ENCODE peak calls at places on chromosomes 2 and 18, in four cellular contexts. M is H4, K is ecto neural progenitor cell, N is brain microvascular endothelial cell. H is an unnamed sample.

GRCh38 chr2:1462984-1463383 is 49.7 kb downstream of the TPO start:
- DNase-seq in K (no peak), N (no peak), M (no peak), H (no peak)

GRCh38 chr2:99645960-99646359 is 156.1 kb upstream of the REV1 start:
- DNase-seq in K (no peak), N (no peak), M (no peak), H (no peak)

GRCh38 chr18:11874676-11875075 is 23.5 kb downstream of the CHMP1B start:
- DNase-seq in M (no peak), K (no peak), N (no peak), H (no peak)

GRCh38 chr18:76405761-76406356 is 89.2 kb downstream of the ZNF516 start:
- DNase-seq in K (peak), M (no peak), N (peak), H (no peak)

GRCh38 chr2:177573120-177573519 is 180.5 kb downstream of the AGPS start:
- DNase-seq in N (no peak), K (no peak), M (no peak), H (no peak)

GRCh38 chr2:55718165-55719008 is 24.7 kb upstream of the PNPT1 start:
- DNase-seq in M (peak), K (no peak), N (peak), H (no peak)

GRCh38 chr2:232073031-232073430 is 111.5 kb downstream of the DIS3L2 start:
- DNase-seq in M (no peak), N (no peak), K (no peak), H (no peak)

GRCh38 chr18:3051718-3052410 is 38.9 kb upstream of the LPIN2 start:
- DNase-seq in M (peak), N (no peak), K (no peak), H (no peak)

GRCh38 chr2:177063331-177063730 is 149.3 kb upstream of the HNRNPA3 start:
- DNase-seq in N (no peak), M (no peak), K (no peak), H (no peak)

GRCh38 chr2:120822908-120823307 is 87.2 kb downstream of the GLI2 start:
- DNase-seq in K (no peak), N (no peak), M (no peak), H (no peak)

GRCh38 chr2:170716851-170717598 is 1.9 kb downstream of the SP5 start:
- DNase-seq in N (no peak), M (no peak), K (peak), H (peak)

GRCh38 chr18:54983041-54983686 is 23.9 kb upstream of the CCDC68 start:
- DNase-seq in K (no peak), M (peak), N (peak), H (no peak)

GRCh38 chr2:104620840-104621239 is 233.1 kb upstream of the POU3F3 start:
- DNase-seq in M (no peak), N (no peak), K (no peak), H (no peak)

GRCh38 chr18:54240629-54241107 is 16.2 kb upstream of the MBD2 start:
- DNase-seq in K (no peak), M (peak), N (no peak), H (peak)

GRCh38 chr2:146734042-146734715 is 1110.7 kb upstream of the ACVR2A start:
- DNase-seq in M (peak), K (no peak), N (peak), H (no peak)

GRCh38 chr2:66490588-66491001 is 55.7 kb downstream of the MEIS1 start:
- DNase-seq in K (no peak), N (no peak), M (peak), H (no peak)